ENCODE peak calls at places on chromosomes 5 and 9, in five cellular contexts. B is lower lobe of right lung, G is COR-L47, N is HCT116, Q is Daoy. Z is an unnamed sample.

GRCh38 chr5:98587166-98587565 is 186.3 kb upstream of the RGMB start:
- DNase-seq in B (no peak), N (no peak), Q (no peak), G (no peak), Z (no peak)

GRCh38 chr5:151451626-151452520 is 4.5 kb downstream of the SLC36A1 start:
- DNase-seq in Q (peak), G (no peak), N (no peak), B (no peak), Z (no peak)

GRCh38 chr5:123512631-123513461 is 869 bp downstream of the CSNK1G3 start:
- DNase-seq in N (no peak), B (peak), Q (peak), G (no peak), Z (peak)

GRCh38 chr5:50325237-50325832 is 115.8 kb downstream of the EMB start:
- DNase-seq in Q (no peak), G (no peak), N (peak), B (no peak), Z (no peak)

GRCh38 chr5:108655750-108656450 is 91.8 kb upstream of the FER start:
- DNase-seq in N (no peak), Q (no peak), G (no peak), B (no peak), Z (no peak)

GRCh38 chr9:131112374-131113159 is 12.8 kb upstream of the NUP214 start:
- DNase-seq in N (no peak), Q (no peak), G (no peak), B (no peak), Z (peak)

GRCh38 chr9:101480386-101480785 is 44.8 kb upstream of the ALDOB start:
- DNase-seq in Q (no peak), B (no peak), G (no peak), N (no peak), Z (no peak)

GRCh38 chr9:131578778-131579504 is 33.6 kb downstream of the PRRT1B start:
- DNase-seq in N (no peak), G (no peak), B (no peak), Q (no peak), Z (peak)

GRCh38 chr5:64691333-64691732 is 1.0 kb downstream of the SHISAL2B start:
- DNase-seq in N (no peak), Q (no peak), G (no peak), B (no peak), Z (no peak)

GRCh38 chr5:78638423-78638822 is 10.1 kb downstream of the LHFPL2 start:
- DNase-seq in B (no peak), G (peak), Q (peak), N (no peak), Z (peak)

GRCh38 chr5:179371123-179371515 is 25.9 kb upstream of the ADAMTS2 start:
- DNase-seq in N (no peak), G (no peak), Q (no peak), B (no peak), Z (no peak)

GRCh38 chr5:135317286-135317685 is 81.7 kb downstream of the MACROH2A1 start:
- DNase-seq in G (no peak), Q (no peak), N (no peak), B (no peak), Z (no peak)

GRCh38 chr9:94079236-94079635 is 5.0 kb upstream of the PTPDC1 start:
- DNase-seq in B (no peak), Q (no peak), N (no peak), G (no peak), Z (no peak)

GRCh38 chr5:149317281-149318048 is 27.8 kb upstream of the GRPEL2 start:
- DNase-seq in B (no peak), G (peak), N (peak), Q (peak), Z (no peak)

GRCh38 chr5:153831976-153832375 is 206.7 kb downstream of the FAM114A2 start:
- DNase-seq in N (peak), G (no peak), Q (no peak), B (no peak), Z (no peak)

GRCh38 chr5:128264567-128264966 is 181.0 kb downstream of the SLC12A2 start:
- DNase-seq in Q (no peak), G (peak), B (no peak), N (no peak), Z (no peak)

GRCh38 chr5:150574818-150575537 is 65.5 kb upstream of the SYNPO start:
- DNase-seq in Q (no peak), B (no peak), G (no peak), N (no peak), Z (peak)

GRCh38 chr5:67319935-67320725 is 123.5 kb upstream of the CD180 start:
- DNase-seq in N (no peak), Q (peak), B (no peak), G (no peak), Z (no peak)